ENCODE peak calls at places on chromosomes 4 and X, in seven cellular contexts. S is HCT116; F is CD8-positive, alpha-beta T cell; W is lower lobe of right lung; P is spleen; L is fibroblast of lung; V is cardiac muscle cell. G is an unnamed sample. For H3K36me3, the result is how much of the 10 kb centered on the place peaks cover.

GRCh38 chr4:168694669-168695068 is 197.8 kb downstream of the PALLD start:
- DNase-seq in W (no peak), P (no peak), V (no peak), F (no peak), S (no peak), L (peak), G (peak)

GRCh38 chrX:5876984-5877655 is 351.5 kb downstream of the NLGN4X start:
- DNase-seq in P (no peak), V (peak), W (no peak), L (no peak), F (no peak), S (no peak), G (no peak)

GRCh38 chrX:92247076-92247475 is 467.9 kb downstream of the PCDH11X start:
- DNase-seq in F (no peak), L (peak), S (no peak), P (no peak), V (no peak), W (no peak), G (no peak)

GRCh38 chrX:48864210-48864609 is 28.8 kb upstream of the PCSK1N start:
- DNase-seq in S (no peak), W (no peak), F (no peak), L (peak), P (no peak), V (no peak), G (no peak)

GRCh38 chr4:184250795-184251679 is 33.4 kb upstream of the ENPP6 start:
- DNase-seq in V (peak), P (no peak), L (peak), S (peak), W (no peak), F (no peak), G (no peak)

GRCh38 chrX:21963736-21964135 is 23.2 kb downstream of the SMS start:
- DNase-seq in P (no peak), L (peak), V (no peak), S (no peak), W (no peak), F (no peak), G (no peak)

GRCh38 chr4:172776203-172776896 is 392.3 kb upstream of the GALNT7 start:
- DNase-seq in V (no peak), W (no peak), L (no peak), F (no peak), P (no peak), S (no peak), G (no peak)

GRCh38 chrX:53242310-53242709 is 17.3 kb upstream of the KDM5C start:
- DNase-seq in S (no peak), L (no peak), V (no peak), W (no peak), F (no peak), P (no peak), G (no peak)

GRCh38 chrX:107823456-107823855 is 2.2 kb upstream of the MID2 start:
- DNase-seq in V (no peak), F (no peak), S (no peak), P (no peak), L (peak), W (no peak), G (no peak)

GRCh38 chrX:140723251-140723650 is 13.7 kb downstream of the LINC00632 start:
- DNase-seq in L (peak), V (peak), S (no peak), W (no peak), F (no peak), P (no peak), G (no peak)

GRCh38 chrX:136528645-136529315 is 3.2 kb upstream of the VGLL1 start:
- DNase-seq in P (no peak), W (no peak), F (no peak), V (no peak), L (no peak), S (no peak), G (no peak)

GRCh38 chr4:99536148-99536728 is 25.4 kb downstream of the C4orf17 start:
- DNase-seq in S (no peak), F (no peak), L (peak), P (no peak), V (no peak), W (no peak), G (no peak)

GRCh38 chr4:176475091-176475490 is 155.3 kb downstream of the SPCS3 start:
- DNase-seq in W (no peak), S (no peak), L (no peak), V (no peak), F (no peak), P (no peak), G (no peak)

GRCh38 chr4:54958236-54958635 is 167.2 kb downstream of the KDR start:
- DNase-seq in F (peak), P (no peak), S (no peak), L (no peak), W (no peak), V (peak), G (no peak)

GRCh38 chrX:105051364-105051763 is 169.1 kb downstream of the TEX13A start:
- DNase-seq in F (no peak), L (no peak), V (no peak), P (peak), S (no peak), W (no peak), G (no peak)

GRCh38 chr4:44661940-44662622 is 10.7 kb upstream of the YIPF7 start:
- DNase-seq in W (no peak), V (no peak), S (no peak), L (no peak), P (no peak), F (no peak), G (no peak)

GRCh38 chr4:8592366-8593267 is at the start of gene CPZ:
- DNase-seq in W (no peak), P (no peak), S (no peak), L (peak), F (no peak), V (peak), G (no peak)
- H3K4me3 ChIP-seq in W (peak), P (peak), S (no peak), L (peak), F (no peak), V (peak), G (peak)

GRCh38 chr4:86972997-86973396 is 38.2 kb downstream of the AFF1 start:
- DNase-seq in F (no peak), S (no peak), W (peak), L (peak), V (peak), P (no peak), G (no peak)
- TF ChIP-seq CTCF in F (no peak), S (no peak), W (no peak), L (no peak), V (no peak), P (no peak), G (no peak)

GRCh38 chr4:1740021-1740545 is 18.8 kb downstream of the TACC3 start:
- DNase-seq in L (no peak), W (no peak), S (no peak), F (no peak), P (no peak), V (no peak), G (no peak)
- H3K36me3 ChIP-seq in L (under half), W (half or more), S (under half), F (half or more), P (under half), V (under half), G (under half)

GRCh38 chr4:71570492-71570891 is 213.4 kb downstream of the GC start:
- DNase-seq in F (no peak), S (no peak), V (no peak), P (no peak), W (no peak), L (no peak), G (no peak)

GRCh38 chr4:71566856-71567255 is 217.0 kb downstream of the GC start:
- DNase-seq in P (no peak), V (no peak), L (no peak), W (no peak), F (no peak), S (no peak), G (no peak)

GRCh38 chr4:71571346-71571745 is 212.5 kb downstream of the GC start:
- DNase-seq in W (no peak), F (no peak), S (no peak), V (no peak), L (no peak), P (no peak), G (no peak)

GRCh38 chr4:71564775-71565174 is 219.1 kb downstream of the GC start:
- DNase-seq in W (no peak), L (no peak), S (no peak), V (no peak), F (no peak), P (no peak), G (no peak)

DNA sequence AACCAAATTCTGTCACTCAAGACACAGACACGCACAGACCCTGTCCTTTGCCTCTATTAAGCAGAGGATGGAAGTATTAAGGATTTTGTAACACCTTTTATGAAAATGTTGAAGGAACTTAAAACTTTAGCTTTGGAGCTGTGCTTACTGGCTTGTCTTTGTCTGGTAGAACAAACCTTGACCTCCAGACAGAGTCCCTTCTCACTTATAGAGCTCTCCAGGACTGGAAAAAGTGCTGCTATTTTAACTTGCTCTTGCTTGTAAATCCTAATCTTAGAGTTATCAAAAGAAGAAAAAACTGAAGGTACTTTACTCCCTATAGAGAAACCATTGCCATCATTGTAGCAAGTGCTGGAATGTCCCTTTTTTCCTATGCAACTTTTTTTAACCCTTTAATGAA is 215.7 kb downstream of the GC start:
- DNase-seq in V (peak), P (no peak), F (no peak), S (no peak), L (no peak), W (no peak), G (no peak)
- H3K4me3 ChIP-seq in V (no peak), P (no peak), F (no peak), S (no peak), L (no peak), W (no peak), G (no peak)

GRCh38 chr4:1771555-1772305 is 21.4 kb upstream of the FGFR3 start:
- DNase-seq in P (no peak), V (no peak), L (no peak), S (no peak), W (no peak), F (no peak), G (no peak)

GRCh38 chr4:1770245-1770644 is 22.8 kb upstream of the FGFR3 start:
- DNase-seq in V (no peak), L (no peak), P (no peak), F (no peak), W (no peak), S (no peak), G (no peak)

GRCh38 chr4:1769692-1770091 is 23.4 kb upstream of the FGFR3 start:
- DNase-seq in P (no peak), L (no peak), S (no peak), V (no peak), F (no peak), W (no peak), G (no peak)

GRCh38 chr4:1772869-1773538 is 20.1 kb upstream of the FGFR3 start:
- DNase-seq in S (no peak), W (no peak), V (no peak), F (no peak), P (no peak), L (no peak), G (no peak)

DNA sequence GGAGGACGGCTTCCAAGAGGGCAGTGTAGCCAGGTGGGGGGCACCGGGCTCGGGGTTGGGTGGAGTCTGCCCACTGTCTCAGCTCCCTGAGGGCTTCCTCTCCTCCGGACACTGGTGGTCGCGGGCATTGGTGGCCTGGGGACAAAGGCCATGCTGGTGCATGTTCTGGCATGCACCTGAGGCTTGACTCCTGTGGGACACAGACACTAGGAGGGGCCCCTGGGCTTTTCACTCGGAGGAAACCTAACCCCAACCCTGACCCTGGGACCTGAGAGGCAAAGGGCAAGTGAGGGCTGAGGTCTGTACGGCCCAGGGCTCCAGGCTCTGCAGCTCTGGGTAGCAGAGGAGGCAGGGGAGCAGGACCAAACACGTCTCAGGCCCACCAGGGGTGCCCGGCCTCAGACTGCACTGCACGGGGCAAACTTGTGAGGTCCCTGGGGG is 22.3 kb upstream of the FGFR3 start:
- DNase-seq in W (no peak), S (no peak), P (no peak), V (no peak), F (no peak), L (no peak), G (no peak)
- TF ChIP-seq CTCF in W (no peak), S (no peak), P (no peak), V (no peak), F (no peak), L (no peak), G (no peak)

GRCh38 chr4:128853741-128854140 is 44.2 kb downstream of the JADE1 start:
- DNase-seq in F (no peak), P (no peak), S (no peak), W (no peak), L (no peak), V (no peak), G (no peak)

GRCh38 chr4:128858875-128859696 is 49.6 kb downstream of the JADE1 start:
- DNase-seq in F (no peak), L (peak), P (no peak), W (no peak), S (no peak), V (no peak), G (no peak)

GRCh38 chr4:128856246-128856645 is 46.7 kb downstream of the JADE1 start:
- DNase-seq in S (no peak), F (no peak), L (no peak), W (no peak), V (no peak), P (no peak), G (no peak)

GRCh38 chr4:128854433-128854832 is 44.9 kb downstream of the JADE1 start:
- DNase-seq in S (no peak), V (no peak), W (no peak), F (peak), P (no peak), L (no peak), G (no peak)

DNA sequence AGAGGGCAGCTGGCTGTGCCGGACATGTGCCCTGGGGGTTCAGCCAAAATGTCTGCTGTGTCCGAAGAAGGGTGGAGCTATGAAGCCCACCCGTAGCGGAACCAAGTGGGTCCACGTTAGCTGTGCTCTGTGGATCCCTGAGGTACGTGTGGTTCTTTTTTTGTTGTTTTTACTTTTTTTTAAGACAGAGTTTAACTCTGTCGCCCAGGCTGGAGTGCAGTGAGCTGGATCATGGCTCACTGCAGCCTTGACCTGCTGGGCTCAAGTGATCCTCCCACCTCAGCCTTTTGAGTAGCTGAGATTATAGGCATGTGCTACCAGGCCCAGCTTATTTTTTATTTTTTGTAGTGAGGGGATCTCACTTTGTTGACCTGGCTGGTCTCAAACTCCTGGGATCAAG is 46.2 kb downstream of the JADE1 start:
- DNase-seq in L (no peak), W (no peak), S (no peak), V (no peak), P (no peak), F (no peak), G (no peak)
- H3K36me3 ChIP-seq in L (under half), W (half or more), S (under half), V (under half), P (under half), F (half or more), G (under half)

GRCh38 chr4:120034913-120035312 is 31.7 kb downstream of the MAD2L1 start:
- DNase-seq in L (no peak), S (no peak), F (no peak), P (no peak), V (no peak), W (no peak), G (no peak)
- H3K4me3 ChIP-seq in L (no peak), S (no peak), F (no peak), P (no peak), V (no peak), W (no peak), G (no peak)

GRCh38 chr4:136858911-136859310 is 673.4 kb downstream of the PCDH18 start:
- DNase-seq in P (no peak), W (no peak), L (no peak), V (no peak), F (no peak), S (no peak), G (no peak)
- TF ChIP-seq CTCF in P (no peak), W (no peak), L (no peak), V (no peak), F (no peak), S (no peak), G (no peak)

GRCh38 chr4:531721-532565 is 32.9 kb downstream of the PIGG start:
- DNase-seq in S (no peak), F (no peak), W (no peak), L (no peak), V (no peak), P (peak), G (no peak)
- H3K36me3 ChIP-seq in S (under half), F (under half), W (half or more), L (under half), V (under half), P (under half), G (under half)

GRCh38 chr4:8600266-8600665 is 7.7 kb downstream of the CPZ start:
- DNase-seq in L (no peak), S (no peak), W (no peak), V (no peak), F (no peak), P (no peak), G (no peak)

GRCh38 chr4:8601086-8601485 is 8.5 kb downstream of the CPZ start:
- DNase-seq in W (no peak), L (no peak), V (no peak), S (no peak), P (no peak), F (no peak), G (no peak)

GRCh38 chr4:8601556-8601955 is 9.0 kb downstream of the CPZ start:
- DNase-seq in V (no peak), W (no peak), S (no peak), P (no peak), F (no peak), L (no peak), G (no peak)

GRCh38 chr4:8599657-8600056 is 7.1 kb downstream of the CPZ start:
- DNase-seq in V (no peak), W (no peak), S (peak), F (no peak), L (peak), P (no peak), G (peak)

DNA sequence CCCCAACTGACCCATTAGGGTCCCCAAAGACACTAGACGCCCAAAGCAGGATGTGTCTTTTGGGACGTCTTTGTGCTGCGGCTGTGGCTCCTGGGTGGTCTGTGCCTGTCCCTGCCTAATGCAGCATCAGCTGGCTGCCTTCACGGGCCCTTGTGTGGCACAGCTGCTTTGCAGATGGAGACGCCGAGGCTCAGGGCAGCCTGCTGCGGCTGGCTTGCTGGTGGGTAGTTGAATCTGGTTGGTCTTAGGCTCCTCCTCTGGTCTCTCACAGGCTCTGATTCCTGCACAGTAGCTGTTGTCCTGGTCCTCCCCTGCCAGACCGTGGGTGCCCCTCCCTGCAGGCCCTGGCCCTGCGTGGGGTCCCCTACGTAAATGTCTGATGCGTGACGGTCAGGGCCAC is 8.1 kb downstream of the CPZ start:
- DNase-seq in W (no peak), L (no peak), V (no peak), S (no peak), P (no peak), F (no peak), G (no peak)
- H3K4me3 ChIP-seq in W (no peak), L (no peak), V (no peak), S (no peak), P (no peak), F (no peak), G (no peak)

G was measured in kidney epithelial cell.